ENCODE peak calls at places on chromosome X, in eight cellular contexts. One of them, this sample, is unnamed.
A peak's percentile ranks its signal among the peaks of the same experiment; 100 is the strongest.

GRCh38 chrX:103747199-103747598 is 29.4 kb upstream of the PLP1 start:
- DNase-seq in mesothelial cell of epicardium: no peak
- DNase-seq in Calu3: no peak
- DNase-seq in G401: no peak
- DNase-seq in GDM1: no peak
- DNase-seq in central memory CD4-positive, alpha-beta T cell: no peak
- DNase-seq in lower lobe of right lung: no peak
- DNase-seq in fibroblast of the conjunctiva: no peak
- DNase-seq in this sample: no peak

GRCh38 chrX:115284877-115285276 is 4.6 kb upstream of the LUZP4 start:
- DNase-seq in central memory CD4-positive, alpha-beta T cell: no peak
- DNase-seq in GDM1: no peak
- DNase-seq in mesothelial cell of epicardium: no peak
- DNase-seq in fibroblast of the conjunctiva: no peak
- DNase-seq in lower lobe of right lung: no peak
- DNase-seq in G401: no peak
- DNase-seq in Calu3: no peak
- DNase-seq in this sample: no peak

GRCh38 chrX:128436397-128437103 is 384.3 kb upstream of the ACTRT1 start:
- DNase-seq in fibroblast of the conjunctiva: no peak
- DNase-seq in GDM1: no peak
- DNase-seq in G401: no peak
- DNase-seq in mesothelial cell of epicardium: no peak
- DNase-seq in Calu3: no peak
- DNase-seq in central memory CD4-positive, alpha-beta T cell: no peak
- DNase-seq in lower lobe of right lung: no peak
- DNase-seq in this sample: no peak

GRCh38 chrX:68728186-68728585 is 80.7 kb downstream of the STARD8 start:
- DNase-seq in central memory CD4-positive, alpha-beta T cell: no peak
- DNase-seq in mesothelial cell of epicardium: no peak
- DNase-seq in lower lobe of right lung: no peak
- DNase-seq in Calu3: no peak
- DNase-seq in fibroblast of the conjunctiva: no peak
- DNase-seq in G401: no peak
- DNase-seq in GDM1: no peak
- DNase-seq in this sample: no peak

GRCh38 chrX:102808336-102808735 is 87.8 kb downstream of the GPRASP3 start:
- DNase-seq in lower lobe of right lung: no peak
- DNase-seq in central memory CD4-positive, alpha-beta T cell: no peak
- DNase-seq in mesothelial cell of epicardium: no peak
- DNase-seq in GDM1: no peak
- DNase-seq in fibroblast of the conjunctiva: no peak
- DNase-seq in G401: no peak
- DNase-seq in Calu3: no peak
- DNase-seq in this sample: no peak

GRCh38 chrX:112840382-112841113 is at the start of gene AMOT:
- DNase-seq in GDM1: peak; percentile 71
- DNase-seq in lower lobe of right lung: peak; percentile 80
- DNase-seq in fibroblast of the conjunctiva: peak; percentile 21
- DNase-seq in central memory CD4-positive, alpha-beta T cell: peak; percentile 41
- DNase-seq in Calu3: peak; percentile 82
- DNase-seq in mesothelial cell of epicardium: peak; percentile 88
- DNase-seq in G401: peak; percentile 79
- DNase-seq in this sample: no peak

GRCh38 chrX:68672581-68673318 is 25.3 kb downstream of the STARD8 start:
- DNase-seq in mesothelial cell of epicardium: no peak
- DNase-seq in central memory CD4-positive, alpha-beta T cell: no peak
- DNase-seq in G401: no peak
- DNase-seq in Calu3: no peak
- DNase-seq in GDM1: no peak
- DNase-seq in fibroblast of the conjunctiva: no peak
- DNase-seq in lower lobe of right lung: no peak
- DNase-seq in this sample: no peak

GRCh38 chrX:49876750-49877149 is 2.5 kb upstream of the USP27X start:
- DNase-seq in central memory CD4-positive, alpha-beta T cell: no peak
- DNase-seq in Calu3: peak; percentile 42
- DNase-seq in mesothelial cell of epicardium: no peak
- DNase-seq in GDM1: no peak
- DNase-seq in fibroblast of the conjunctiva: no peak
- DNase-seq in lower lobe of right lung: no peak
- DNase-seq in G401: peak; percentile 83
- DNase-seq in this sample: no peak

GRCh38 chrX:136453114-136453513 is 34.6 kb upstream of the BRS3 start:
- DNase-seq in G401: no peak
- DNase-seq in lower lobe of right lung: no peak
- DNase-seq in central memory CD4-positive, alpha-beta T cell: no peak
- DNase-seq in Calu3: no peak
- DNase-seq in fibroblast of the conjunctiva: no peak
- DNase-seq in GDM1: no peak
- DNase-seq in mesothelial cell of epicardium: no peak
- DNase-seq in this sample: no peak

GRCh38 chrX:1451676-1452496 is 823 bp downstream of the ASMTL start:
- DNase-seq in fibroblast of the conjunctiva: no peak
- DNase-seq in GDM1: no peak
- DNase-seq in Calu3: no peak
- DNase-seq in central memory CD4-positive, alpha-beta T cell: no peak
- DNase-seq in G401: no peak
- DNase-seq in mesothelial cell of epicardium: peak; percentile 19
- DNase-seq in lower lobe of right lung: no peak
- DNase-seq in this sample: peak; percentile 79

GRCh38 chrX:97968376-97969104 is 1084.8 kb downstream of the RPA4 start:
- DNase-seq in fibroblast of the conjunctiva: no peak
- DNase-seq in lower lobe of right lung: no peak
- DNase-seq in central memory CD4-positive, alpha-beta T cell: no peak
- DNase-seq in G401: no peak
- DNase-seq in GDM1: no peak
- DNase-seq in Calu3: no peak
- DNase-seq in mesothelial cell of epicardium: no peak
- DNase-seq in this sample: no peak

GRCh38 chrX:140092121-140092520 is 126.8 kb upstream of the CXorf66 start:
- DNase-seq in G401: no peak
- DNase-seq in GDM1: no peak
- DNase-seq in central memory CD4-positive, alpha-beta T cell: no peak
- DNase-seq in Calu3: no peak
- DNase-seq in lower lobe of right lung: no peak
- DNase-seq in fibroblast of the conjunctiva: no peak
- DNase-seq in mesothelial cell of epicardium: no peak
- DNase-seq in this sample: peak; percentile 83

GRCh38 chrX:113274345-113274744 is 433.7 kb upstream of the AMOT start:
- DNase-seq in mesothelial cell of epicardium: no peak
- DNase-seq in central memory CD4-positive, alpha-beta T cell: no peak
- DNase-seq in fibroblast of the conjunctiva: no peak
- DNase-seq in GDM1: no peak
- DNase-seq in Calu3: no peak
- DNase-seq in lower lobe of right lung: no peak
- DNase-seq in G401: no peak
- DNase-seq in this sample: no peak

GRCh38 chrX:105821471-105822081 is 763 bp upstream of the NRK start:
- DNase-seq in fibroblast of the conjunctiva: no peak
- DNase-seq in mesothelial cell of epicardium: no peak
- DNase-seq in Calu3: no peak
- DNase-seq in lower lobe of right lung: peak; percentile 38
- DNase-seq in G401: no peak
- DNase-seq in GDM1: no peak
- DNase-seq in central memory CD4-positive, alpha-beta T cell: no peak
- DNase-seq in this sample: peak; percentile 50

GRCh38 chrX:123846598-123847038 is 13.2 kb upstream of the XIAP start:
- DNase-seq in GDM1: no peak
- DNase-seq in central memory CD4-positive, alpha-beta T cell: no peak
- DNase-seq in G401: peak; percentile 26
- DNase-seq in Calu3: no peak
- DNase-seq in mesothelial cell of epicardium: no peak
- DNase-seq in lower lobe of right lung: no peak
- DNase-seq in fibroblast of the conjunctiva: no peak
- DNase-seq in this sample: no peak

GRCh38 chrX:103879339-103879738 is 47.3 kb upstream of the RAB9B start:
- DNase-seq in lower lobe of right lung: no peak
- DNase-seq in central memory CD4-positive, alpha-beta T cell: no peak
- DNase-seq in fibroblast of the conjunctiva: no peak
- DNase-seq in Calu3: no peak
- DNase-seq in GDM1: no peak
- DNase-seq in mesothelial cell of epicardium: no peak
- DNase-seq in G401: no peak
- DNase-seq in this sample: no peak

GRCh38 chrX:40423299-40423698 is 157.5 kb upstream of the ATP6AP2 start:
- DNase-seq in G401: peak; percentile 51
- DNase-seq in fibroblast of the conjunctiva: no peak
- DNase-seq in Calu3: no peak
- DNase-seq in mesothelial cell of epicardium: no peak
- DNase-seq in central memory CD4-positive, alpha-beta T cell: no peak
- DNase-seq in GDM1: no peak
- DNase-seq in lower lobe of right lung: no peak
- DNase-seq in this sample: no peak

GRCh38 chrX:21975827-21976226 is 35.3 kb downstream of the SMS start:
- DNase-seq in central memory CD4-positive, alpha-beta T cell: no peak
- DNase-seq in Calu3: no peak
- DNase-seq in mesothelial cell of epicardium: no peak
- DNase-seq in fibroblast of the conjunctiva: peak; percentile 72
- DNase-seq in lower lobe of right lung: no peak
- DNase-seq in GDM1: no peak
- DNase-seq in G401: peak; percentile 78
- DNase-seq in this sample: no peak

GRCh38 chrX:17638731-17639130 is 98.6 kb upstream of the SCML1 start:
- DNase-seq in fibroblast of the conjunctiva: no peak
- DNase-seq in Calu3: no peak
- DNase-seq in GDM1: no peak
- DNase-seq in G401: peak; percentile 88
- DNase-seq in lower lobe of right lung: no peak
- DNase-seq in mesothelial cell of epicardium: no peak
- DNase-seq in central memory CD4-positive, alpha-beta T cell: no peak
- DNase-seq in this sample: no peak

GRCh38 chrX:12060489-12061260 is 77.6 kb upstream of the FRMPD4 start:
- DNase-seq in mesothelial cell of epicardium: no peak
- DNase-seq in G401: no peak
- DNase-seq in Calu3: no peak
- DNase-seq in fibroblast of the conjunctiva: no peak
- DNase-seq in lower lobe of right lung: no peak
- DNase-seq in GDM1: no peak
- DNase-seq in central memory CD4-positive, alpha-beta T cell: no peak
- DNase-seq in this sample: no peak

GRCh38 chrX:141341341-141341740 is 99.0 kb upstream of the SPANXC start:
- DNase-seq in fibroblast of the conjunctiva: peak; percentile 46
- DNase-seq in GDM1: no peak
- DNase-seq in lower lobe of right lung: no peak
- DNase-seq in central memory CD4-positive, alpha-beta T cell: no peak
- DNase-seq in Calu3: no peak
- DNase-seq in G401: peak; percentile 30
- DNase-seq in mesothelial cell of epicardium: no peak
- DNase-seq in this sample: no peak

GRCh38 chrX:12999422-12999821 is 24.5 kb downstream of the TMSB4X start:
- DNase-seq in fibroblast of the conjunctiva: no peak
- DNase-seq in lower lobe of right lung: no peak
- DNase-seq in mesothelial cell of epicardium: no peak
- DNase-seq in GDM1: no peak
- DNase-seq in central memory CD4-positive, alpha-beta T cell: peak; percentile 56
- DNase-seq in G401: no peak
- DNase-seq in Calu3: no peak
- DNase-seq in this sample: no peak

GRCh38 chrX:154020500-154021115 is 906 bp upstream of the IRAK1 start:
- DNase-seq in fibroblast of the conjunctiva: no peak
- DNase-seq in central memory CD4-positive, alpha-beta T cell: no peak
- DNase-seq in lower lobe of right lung: no peak
- DNase-seq in G401: no peak
- DNase-seq in Calu3: no peak
- DNase-seq in mesothelial cell of epicardium: no peak
- DNase-seq in GDM1: no peak
- DNase-seq in this sample: no peak

GRCh38 chrX:103063191-103063845 is 653 bp downstream of the BEX1 start:
- DNase-seq in fibroblast of the conjunctiva: no peak
- DNase-seq in G401: peak; percentile 75
- DNase-seq in central memory CD4-positive, alpha-beta T cell: no peak
- DNase-seq in Calu3: no peak
- DNase-seq in lower lobe of right lung: no peak
- DNase-seq in GDM1: no peak
- DNase-seq in mesothelial cell of epicardium: no peak
- DNase-seq in this sample: no peak

GRCh38 chrX:101485212-101486064 is at the start of gene ARMCX4:
- DNase-seq in lower lobe of right lung: peak; percentile 55
- DNase-seq in fibroblast of the conjunctiva: peak; percentile 28
- DNase-seq in GDM1: no peak
- DNase-seq in G401: peak; percentile 70
- DNase-seq in Calu3: peak; percentile 39
- DNase-seq in central memory CD4-positive, alpha-beta T cell: peak; percentile 22
- DNase-seq in mesothelial cell of epicardium: peak; percentile 48
- DNase-seq in this sample: no peak

GRCh38 chrX:107716045-107716684 is 59.4 kb downstream of the TSC22D3 start:
- DNase-seq in mesothelial cell of epicardium: no peak
- DNase-seq in GDM1: no peak
- DNase-seq in lower lobe of right lung: peak; percentile 54
- DNase-seq in Calu3: no peak
- DNase-seq in central memory CD4-positive, alpha-beta T cell: peak; percentile 29
- DNase-seq in fibroblast of the conjunctiva: no peak
- DNase-seq in G401: no peak
- DNase-seq in this sample: no peak

GRCh38 chrX:114842181-114842580 is 175.2 kb downstream of the IL13RA2 start:
- DNase-seq in G401: no peak
- DNase-seq in lower lobe of right lung: no peak
- DNase-seq in Calu3: no peak
- DNase-seq in central memory CD4-positive, alpha-beta T cell: no peak
- DNase-seq in mesothelial cell of epicardium: no peak
- DNase-seq in fibroblast of the conjunctiva: no peak
- DNase-seq in GDM1: no peak
- DNase-seq in this sample: no peak

GRCh38 chrX:21151051-21151450 is 223.2 kb upstream of the CNKSR2 start:
- DNase-seq in Calu3: no peak
- DNase-seq in GDM1: no peak
- DNase-seq in central memory CD4-positive, alpha-beta T cell: no peak
- DNase-seq in G401: peak; percentile 88
- DNase-seq in mesothelial cell of epicardium: no peak
- DNase-seq in fibroblast of the conjunctiva: no peak
- DNase-seq in lower lobe of right lung: no peak
- DNase-seq in this sample: no peak

GRCh38 chrX:100085851-100086250 is 324.2 kb downstream of the PCDH19 start:
- DNase-seq in lower lobe of right lung: no peak
- DNase-seq in fibroblast of the conjunctiva: no peak
- DNase-seq in G401: no peak
- DNase-seq in Calu3: no peak
- DNase-seq in GDM1: no peak
- DNase-seq in mesothelial cell of epicardium: no peak
- DNase-seq in central memory CD4-positive, alpha-beta T cell: no peak
- DNase-seq in this sample: no peak

GRCh38 chrX:9770319-9770718 is 4.7 kb upstream of the GPR143 start:
- DNase-seq in mesothelial cell of epicardium: no peak
- DNase-seq in fibroblast of the conjunctiva: no peak
- DNase-seq in GDM1: no peak
- DNase-seq in lower lobe of right lung: no peak
- DNase-seq in central memory CD4-positive, alpha-beta T cell: no peak
- DNase-seq in Calu3: no peak
- DNase-seq in G401: no peak
- DNase-seq in this sample: no peak

GRCh38 chrX:88991583-88992132 is 244.6 kb downstream of the CPXCR1 start:
- DNase-seq in central memory CD4-positive, alpha-beta T cell: no peak
- DNase-seq in lower lobe of right lung: no peak
- DNase-seq in mesothelial cell of epicardium: no peak
- DNase-seq in GDM1: no peak
- DNase-seq in fibroblast of the conjunctiva: no peak
- DNase-seq in Calu3: no peak
- DNase-seq in G401: no peak
- DNase-seq in this sample: no peak

GRCh38 chrX:136779346-136779781 is 1.4 kb downstream of the ARHGEF6 start:
- DNase-seq in G401: no peak
- DNase-seq in GDM1: peak; percentile 73
- DNase-seq in mesothelial cell of epicardium: no peak
- DNase-seq in lower lobe of right lung: no peak
- DNase-seq in central memory CD4-positive, alpha-beta T cell: peak; percentile 55
- DNase-seq in fibroblast of the conjunctiva: no peak
- DNase-seq in Calu3: no peak
- DNase-seq in this sample: no peak

This sample was measured in chondrocyte.